ENCODE peak calls at places on chromosome 11, in five cellular contexts. A, M, G, D and K are unnamed samples.

GRCh38 chr11:65714433-65714832 is 2.4 kb downstream of the KAT5 start:
- DNase-seq in A (no peak), M (no peak), G (no peak), D (no peak), K (no peak)

GRCh38 chr11:120326845-120327281 is 1.8 kb downstream of the TLCD5 start:
- DNase-seq in A (no peak), M (no peak), G (no peak), D (no peak), K (no peak)

GRCh38 chr11:74138572-74138971 is 32.2 kb downstream of the C2CD3 start:
- DNase-seq in A (peak; percentile 38), M (peak; percentile 91), G (no peak), D (no peak), K (peak; percentile 89)

GRCh38 chr11:95361180-95361579 is 130.2 kb upstream of the SESN3 start:
- DNase-seq in A (no peak), M (no peak), G (no peak), D (no peak), K (no peak)

GRCh38 chr11:114397349-114397982 is 2.8 kb downstream of the C11orf71 start:
- DNase-seq in A (no peak), M (no peak), G (no peak), D (no peak), K (no peak)

GRCh38 chr11:135009125-135009524 is 597.1 kb upstream of the B3GAT1 start:
- DNase-seq in A (no peak), M (no peak), G (no peak), D (no peak), K (no peak)

GRCh38 chr11:60988658-60989057 is 17.2 kb downstream of the CD6 start:
- DNase-seq in A (no peak), M (no peak), G (no peak), D (no peak), K (no peak)

GRCh38 chr11:61168858-61169257 is 7.6 kb upstream of the VPS37C start:
- DNase-seq in A (no peak), M (no peak), G (no peak), D (no peak), K (no peak)

GRCh38 chr11:46300270-46300669 is 22.8 kb downstream of the CREB3L1 start:
- DNase-seq in A (no peak), M (no peak), G (no peak), D (no peak), K (no peak)